ENCODE peak calls at places on chromosome 21, in seven cellular contexts. N is H1, B is HCT116, Z is K562, Y is SK-N-SH, W is GM12878, F is HepG2. E is an unnamed sample.
A peak's percentile ranks its signal among the peaks of the same experiment; 100 is the strongest.

GRCh38 chr21:19607983-19608668 is 1204.5 kb upstream of the TMPRSS15 start:
- DNase-seq in B (no peak), Y (no peak), W (no peak), N (no peak), Z (no peak), F (no peak), E (no peak)

GRCh38 chr21:41620982-41621381 is 113.0 kb upstream of the TMPRSS2 start:
- DNase-seq in Z (no peak), B (no peak), W (no peak), Y (no peak), F (no peak), N (no peak), E (no peak)

GRCh38 chr21:43800124-43800523 is 10.7 kb downstream of the RRP1 start:
- DNase-seq in W (no peak), F (no peak), Z (no peak), Y (no peak), N (no peak), B (no peak), E (no peak)

GRCh38 chr21:38350681-38351080 is 93.9 kb downstream of the KCNJ15 start:
- DNase-seq in Y (no peak), N (no peak), F (no peak), W (no peak), B (no peak), Z (no peak), E (no peak)

GRCh38 chr21:41678944-41679343 is 87.9 kb downstream of the RIPK4 start:
- DNase-seq in F (peak; percentile 98), N (peak; percentile 82), W (no peak), B (peak; percentile 96), Z (peak; percentile 97), Y (peak; percentile 61), E (peak; percentile 100)

GRCh38 chr21:41774467-41775151 is 7.8 kb upstream of the RIPK4 start:
- DNase-seq in F (no peak), Y (no peak), W (no peak), Z (no peak), N (no peak), B (no peak), E (peak; percentile 58)

GRCh38 chr21:44865561-44866280 is 7.8 kb downstream of the PTTG1IP start:
- DNase-seq in W (no peak), F (no peak), B (no peak), N (no peak), Z (no peak), Y (no peak), E (peak; percentile 29)

GRCh38 chr21:17576080-17576835 is 36.4 kb downstream of the BTG3 start:
- DNase-seq in W (no peak), N (no peak), Z (no peak), Y (peak; percentile 12), B (no peak), F (no peak), E (no peak)

GRCh38 chr21:37565530-37566223 is 199.1 kb downstream of the DYRK1A start:
- DNase-seq in N (no peak), F (peak; percentile 90), Z (no peak), B (no peak), Y (no peak), W (no peak), E (no peak)

GRCh38 chr21:35352066-35352770 is 303.1 kb upstream of the RUNX1 start:
- DNase-seq in Z (no peak), W (no peak), N (no peak), B (no peak), Y (no peak), F (no peak), E (no peak)

GRCh38 chr21:42666023-42666747 is 12.8 kb downstream of the PDE9A start:
- DNase-seq in B (no peak), W (no peak), F (no peak), N (no peak), Y (peak; percentile 86), Z (peak; percentile 96), E (no peak)

GRCh38 chr21:41196990-41197389 is 29.0 kb downstream of the BACE2 start:
- DNase-seq in Y (no peak), F (no peak), N (no peak), W (no peak), B (no peak), Z (no peak), E (no peak)

GRCh38 chr21:39311164-39311563 is 2.3 kb downstream of the BRWD1 start:
- DNase-seq in F (no peak), W (no peak), Y (no peak), N (no peak), B (no peak), Z (no peak), E (no peak)

GRCh38 chr21:46457801-46458314 is 833 bp upstream of the DIP2A start:
- DNase-seq in B (peak; percentile 4), Y (peak; percentile 65), F (peak; percentile 21), W (no peak), N (no peak), Z (peak; percentile 78), E (peak; percentile 37)

GRCh38 chr21:46035809-46036695 is 54.5 kb downstream of the COL6A1 start:
- DNase-seq in Z (peak; percentile 7), W (no peak), B (no peak), F (no peak), Y (no peak), N (no peak), E (no peak)

GRCh38 chr21:42120056-42120903 is 49.2 kb downstream of the UMODL1 start:
- DNase-seq in F (peak; percentile 83), Y (no peak), N (no peak), Z (no peak), B (no peak), W (no peak), E (peak; percentile 59)

GRCh38 chr21:34822957-34823356 is 154.2 kb downstream of the CLIC6 start:
- DNase-seq in N (no peak), F (no peak), Y (no peak), Z (no peak), B (no peak), W (no peak), E (no peak)

GRCh38 chr21:42535602-42536171 is 22.0 kb downstream of the SLC37A1 start:
- DNase-seq in Y (no peak), Z (no peak), F (no peak), W (peak; percentile 81), N (no peak), B (no peak), E (no peak)

GRCh38 chr21:44550807-44551206 is 498 bp downstream of the KRTAP10-2 start:
- DNase-seq in N (no peak), B (no peak), Z (no peak), F (no peak), W (no peak), Y (no peak), E (no peak)

GRCh38 chr21:45510466-45510955 is 31.7 kb downstream of the SLC19A1 start:
- DNase-seq in N (no peak), Z (no peak), F (no peak), W (no peak), Y (no peak), B (no peak), E (no peak)

GRCh38 chr21:46560568-46561447 is 44.1 kb downstream of the S100B start:
- DNase-seq in N (no peak), B (no peak), F (no peak), Y (peak; percentile 13), W (no peak), Z (peak; percentile 10), E (no peak)

GRCh38 chr21:44751799-44752636 is 40.6 kb upstream of the TSPEAR start:
- DNase-seq in Y (no peak), W (no peak), B (no peak), Z (no peak), F (no peak), N (no peak), E (no peak)

GRCh38 chr21:40622531-40622930 is 224.4 kb downstream of the DSCAM start:
- DNase-seq in N (no peak), F (no peak), Z (no peak), Y (peak; percentile 23), W (no peak), B (no peak), E (peak; percentile 28)

GRCh38 chr21:39079617-39080016 is 103.6 kb downstream of the PSMG1 start:
- DNase-seq in F (peak; percentile 73), B (no peak), N (no peak), W (no peak), Z (no peak), Y (no peak), E (no peak)

GRCh38 chr21:36422279-36423098 is 37.3 kb downstream of the CHAF1B start:
- DNase-seq in F (peak; percentile 40), W (no peak), Z (peak; percentile 90), N (peak; percentile 58), B (peak; percentile 34), Y (peak; percentile 59), E (peak; percentile 80)
- TF ChIP-seq JUND in F (no peak), W (no peak), Z (no peak), N (no peak), B (no peak), Y (no peak), E (no peak)

DNA sequence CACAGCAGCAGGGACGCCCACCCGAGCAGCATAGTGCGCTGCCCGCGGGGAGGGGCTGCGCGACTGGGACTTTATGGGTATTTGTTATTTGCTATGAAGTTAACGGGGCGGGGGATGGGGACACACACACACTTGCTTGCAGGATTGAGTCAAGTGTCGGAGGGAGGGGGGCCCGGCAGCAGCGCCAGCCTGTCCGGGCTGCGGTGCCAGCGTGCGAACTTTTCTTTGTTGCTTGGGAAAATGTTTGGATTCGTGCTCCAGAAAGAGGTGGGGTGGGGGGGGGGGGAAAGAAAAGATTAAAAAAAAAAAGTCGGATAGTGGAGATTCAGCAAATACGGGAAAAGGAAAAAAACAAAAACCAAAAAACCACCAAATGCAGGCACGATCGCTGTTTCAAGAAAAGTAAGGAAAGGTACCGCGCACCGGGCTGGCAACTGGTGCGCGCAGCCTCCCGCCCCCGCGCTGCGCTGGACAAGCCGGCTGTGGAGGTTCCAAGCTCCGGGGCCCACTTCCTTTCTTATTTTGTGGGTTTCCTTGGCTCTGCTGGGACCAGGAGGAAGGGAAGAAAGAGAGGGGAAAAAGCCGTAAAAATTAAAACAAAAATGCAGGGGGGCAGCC is 419 bp downstream of the ADAMTS5 start:
- DNase-seq in Y (no peak), N (no peak), Z (no peak), F (no peak), B (no peak), W (no peak), E (no peak)
- TF ChIP-seq JUND in Y (no peak), N (no peak), Z (no peak), F (no peak), B (no peak), W (no peak), E (no peak)

GRCh38 chr21:32712043-32712442 is 15.8 kb downstream of the SYNJ1 start:
- DNase-seq in Y (no peak), B (no peak), Z (no peak), N (no peak), W (peak; percentile 82), F (no peak), E (no peak)
- TF ChIP-seq JUND in Y (no peak), B (no peak), Z (no peak), N (no peak), W (no peak), F (no peak), E (no peak)

GRCh38 chr21:33734326-33734725 is 92.0 kb downstream of the ITSN1 start:
- DNase-seq in Z (no peak), B (no peak), N (no peak), Y (no peak), W (no peak), F (no peak), E (no peak)

GRCh38 chr21:33736569-33736968 is 94.3 kb downstream of the ITSN1 start:
- DNase-seq in N (no peak), Z (no peak), W (no peak), B (no peak), Y (no peak), F (no peak), E (no peak)

GRCh38 chr21:33734818-33735217 is 92.5 kb downstream of the ITSN1 start:
- DNase-seq in B (no peak), N (no peak), Y (no peak), F (no peak), W (no peak), Z (no peak), E (no peak)

GRCh38 chr21:33739701-33740100 is 97.4 kb downstream of the ITSN1 start:
- DNase-seq in B (no peak), Z (no peak), W (no peak), N (no peak), Y (no peak), F (no peak), E (no peak)
- TF ChIP-seq JUND in B (no peak), Z (no peak), W (no peak), N (no peak), Y (no peak), F (no peak), E (no peak)

E was measured in T47D.